ENCODE peak calls at places on chromosome 12, in nine cellular contexts. One of them, this sample, is unnamed.

GRCh38 chr12:54039417-54040147 is 6.7 kb downstream of the HOXC5 start:
- DNase-seq in AG09319: no peak
- DNase-seq in fibroblast of the aortic adventitia: peak; percentile 78
- DNase-seq in colonic mucosa: no peak
- DNase-seq in cardiac fibroblast: no peak
- DNase-seq in left ventricle myocardium inferior: no peak
- DNase-seq in breast epithelium: no peak
- DNase-seq in NB4: no peak
- DNase-seq in IMR-90: no peak
- DNase-seq in this sample: no peak

GRCh38 chr12:27606986-27607385 is 83.0 kb downstream of the PPFIBP1 start:
- DNase-seq in left ventricle myocardium inferior: no peak
- DNase-seq in breast epithelium: no peak
- DNase-seq in IMR-90: no peak
- DNase-seq in colonic mucosa: no peak
- DNase-seq in fibroblast of the aortic adventitia: no peak
- DNase-seq in cardiac fibroblast: no peak
- DNase-seq in AG09319: no peak
- DNase-seq in NB4: no peak
- DNase-seq in this sample: no peak

GRCh38 chr12:124651508-124652273 is 84.3 kb upstream of the NCOR2 start:
- DNase-seq in colonic mucosa: no peak
- DNase-seq in cardiac fibroblast: no peak
- DNase-seq in fibroblast of the aortic adventitia: no peak
- DNase-seq in AG09319: no peak
- DNase-seq in breast epithelium: no peak
- DNase-seq in NB4: no peak
- DNase-seq in IMR-90: no peak
- DNase-seq in left ventricle myocardium inferior: no peak
- DNase-seq in this sample: no peak

GRCh38 chr12:14741153-14741552 is 44.8 kb upstream of the GUCY2C start:
- DNase-seq in breast epithelium: no peak
- DNase-seq in fibroblast of the aortic adventitia: no peak
- DNase-seq in NB4: no peak
- DNase-seq in IMR-90: no peak
- DNase-seq in cardiac fibroblast: no peak
- DNase-seq in colonic mucosa: no peak
- DNase-seq in left ventricle myocardium inferior: no peak
- DNase-seq in AG09319: no peak
- DNase-seq in this sample: no peak

GRCh38 chr12:47838286-47838931 is 18.7 kb upstream of the HDAC7 start:
- DNase-seq in IMR-90: peak; percentile 41
- DNase-seq in breast epithelium: no peak
- DNase-seq in cardiac fibroblast: peak; percentile 54
- DNase-seq in AG09319: no peak
- DNase-seq in left ventricle myocardium inferior: no peak
- DNase-seq in colonic mucosa: no peak
- DNase-seq in fibroblast of the aortic adventitia: peak; percentile 58
- DNase-seq in NB4: peak; percentile 64
- DNase-seq in this sample: peak; percentile 49

GRCh38 chr12:111209779-111210178 is 159.1 kb downstream of the PHETA1 start:
- DNase-seq in fibroblast of the aortic adventitia: no peak
- DNase-seq in left ventricle myocardium inferior: no peak
- DNase-seq in breast epithelium: no peak
- DNase-seq in IMR-90: no peak
- DNase-seq in cardiac fibroblast: no peak
- DNase-seq in AG09319: no peak
- DNase-seq in NB4: no peak
- DNase-seq in colonic mucosa: no peak
- DNase-seq in this sample: no peak

GRCh38 chr12:56941299-56942017 is 7.2 kb upstream of the SDR9C7 start:
- DNase-seq in NB4: peak; percentile 79
- DNase-seq in IMR-90: peak; percentile 50
- DNase-seq in cardiac fibroblast: peak; percentile 58
- DNase-seq in colonic mucosa: no peak
- DNase-seq in left ventricle myocardium inferior: no peak
- DNase-seq in AG09319: no peak
- DNase-seq in breast epithelium: no peak
- DNase-seq in fibroblast of the aortic adventitia: peak; percentile 48
- DNase-seq in this sample: peak; percentile 33

GRCh38 chr12:100138048-100138907 is 4.4 kb downstream of the BLTP3B start:
- DNase-seq in left ventricle myocardium inferior: no peak
- DNase-seq in NB4: peak; percentile 72
- DNase-seq in colonic mucosa: no peak
- DNase-seq in cardiac fibroblast: peak; percentile 46
- DNase-seq in breast epithelium: no peak
- DNase-seq in IMR-90: peak; percentile 15
- DNase-seq in fibroblast of the aortic adventitia: peak; percentile 24
- DNase-seq in AG09319: no peak
- DNase-seq in this sample: no peak

GRCh38 chr12:56334490-56334793 is 642 bp upstream of the PAN2 start:
- DNase-seq in NB4: no peak
- DNase-seq in left ventricle myocardium inferior: no peak
- DNase-seq in IMR-90: no peak
- DNase-seq in cardiac fibroblast: no peak
- DNase-seq in AG09319: no peak
- DNase-seq in breast epithelium: no peak
- DNase-seq in colonic mucosa: no peak
- DNase-seq in fibroblast of the aortic adventitia: no peak
- DNase-seq in this sample: no peak

GRCh38 chr12:62436164-62436503 is 30.5 kb upstream of the MON2 start:
- DNase-seq in fibroblast of the aortic adventitia: no peak
- DNase-seq in AG09319: no peak
- DNase-seq in IMR-90: no peak
- DNase-seq in left ventricle myocardium inferior: no peak
- DNase-seq in colonic mucosa: no peak
- DNase-seq in breast epithelium: no peak
- DNase-seq in cardiac fibroblast: no peak
- DNase-seq in NB4: no peak
- DNase-seq in this sample: no peak

GRCh38 chr12:17875230-17875629 is 214.8 kb downstream of the RERGL start:
- DNase-seq in colonic mucosa: no peak
- DNase-seq in AG09319: no peak
- DNase-seq in fibroblast of the aortic adventitia: no peak
- DNase-seq in breast epithelium: no peak
- DNase-seq in cardiac fibroblast: no peak
- DNase-seq in IMR-90: no peak
- DNase-seq in left ventricle myocardium inferior: no peak
- DNase-seq in NB4: no peak
- DNase-seq in this sample: no peak
- TF ChIP-seq CTCF in colonic mucosa: no peak
- TF ChIP-seq CTCF in AG09319: no peak
- TF ChIP-seq CTCF in fibroblast of the aortic adventitia: no peak
- TF ChIP-seq CTCF in breast epithelium: no peak
- TF ChIP-seq CTCF in cardiac fibroblast: no peak
- TF ChIP-seq CTCF in IMR-90: no peak
- TF ChIP-seq CTCF in left ventricle myocardium inferior: no peak
- TF ChIP-seq CTCF in NB4: no peak
- TF ChIP-seq CTCF in this sample: no peak

GRCh38 chr12:20300457-20300856 is 67.9 kb upstream of the PDE3A start:
- DNase-seq in fibroblast of the aortic adventitia: no peak
- DNase-seq in colonic mucosa: no peak
- DNase-seq in AG09319: no peak
- DNase-seq in left ventricle myocardium inferior: no peak
- DNase-seq in NB4: no peak
- DNase-seq in cardiac fibroblast: no peak
- DNase-seq in breast epithelium: no peak
- DNase-seq in IMR-90: no peak
- DNase-seq in this sample: no peak

GRCh38 chr12:20309504-20310148 is 58.7 kb upstream of the PDE3A start:
- DNase-seq in IMR-90: no peak
- DNase-seq in AG09319: no peak
- DNase-seq in fibroblast of the aortic adventitia: peak; percentile 7
- DNase-seq in left ventricle myocardium inferior: peak; percentile 74
- DNase-seq in colonic mucosa: no peak
- DNase-seq in NB4: no peak
- DNase-seq in breast epithelium: no peak
- DNase-seq in cardiac fibroblast: peak; percentile 24
- DNase-seq in this sample: no peak

GRCh38 chr12:20305470-20305869 is 62.9 kb upstream of the PDE3A start:
- DNase-seq in left ventricle myocardium inferior: no peak
- DNase-seq in cardiac fibroblast: peak; percentile 17
- DNase-seq in NB4: peak; percentile 97
- DNase-seq in AG09319: no peak
- DNase-seq in breast epithelium: no peak
- DNase-seq in IMR-90: peak; percentile 2
- DNase-seq in fibroblast of the aortic adventitia: no peak
- DNase-seq in colonic mucosa: no peak
- DNase-seq in this sample: no peak
- TF ChIP-seq CTCF in left ventricle myocardium inferior: no peak
- TF ChIP-seq CTCF in cardiac fibroblast: no peak
- TF ChIP-seq CTCF in NB4: no peak
- TF ChIP-seq CTCF in AG09319: no peak
- TF ChIP-seq CTCF in breast epithelium: no peak
- TF ChIP-seq CTCF in IMR-90: no peak
- TF ChIP-seq CTCF in fibroblast of the aortic adventitia: no peak
- TF ChIP-seq CTCF in colonic mucosa: no peak
- TF ChIP-seq CTCF in this sample: no peak

GRCh38 chr12:32302218-32302826 is 97.0 kb upstream of the FGD4 start:
- DNase-seq in breast epithelium: no peak
- DNase-seq in left ventricle myocardium inferior: no peak
- DNase-seq in cardiac fibroblast: peak; percentile 46
- DNase-seq in AG09319: no peak
- DNase-seq in NB4: peak; percentile 45
- DNase-seq in fibroblast of the aortic adventitia: peak; percentile 34
- DNase-seq in colonic mucosa: no peak
- DNase-seq in IMR-90: no peak
- DNase-seq in this sample: no peak

GRCh38 chr12:32303171-32303570 is 96.2 kb upstream of the FGD4 start:
- DNase-seq in breast epithelium: no peak
- DNase-seq in AG09319: no peak
- DNase-seq in NB4: no peak
- DNase-seq in fibroblast of the aortic adventitia: no peak
- DNase-seq in left ventricle myocardium inferior: no peak
- DNase-seq in IMR-90: peak; percentile 4
- DNase-seq in cardiac fibroblast: no peak
- DNase-seq in colonic mucosa: no peak
- DNase-seq in this sample: no peak

GRCh38 chr12:32307352-32307751 is 92.0 kb upstream of the FGD4 start:
- DNase-seq in AG09319: no peak
- DNase-seq in IMR-90: no peak
- DNase-seq in colonic mucosa: no peak
- DNase-seq in breast epithelium: no peak
- DNase-seq in fibroblast of the aortic adventitia: no peak
- DNase-seq in NB4: no peak
- DNase-seq in cardiac fibroblast: no peak
- DNase-seq in left ventricle myocardium inferior: no peak
- DNase-seq in this sample: no peak

GRCh38 chr12:32301216-32301615 is 98.1 kb upstream of the FGD4 start:
- DNase-seq in breast epithelium: no peak
- DNase-seq in IMR-90: peak; percentile 55
- DNase-seq in cardiac fibroblast: no peak
- DNase-seq in AG09319: no peak
- DNase-seq in colonic mucosa: no peak
- DNase-seq in fibroblast of the aortic adventitia: no peak
- DNase-seq in NB4: no peak
- DNase-seq in left ventricle myocardium inferior: no peak
- DNase-seq in this sample: no peak

GRCh38 chr12:32305163-32305562 is 94.2 kb upstream of the FGD4 start:
- DNase-seq in fibroblast of the aortic adventitia: peak; percentile 78
- DNase-seq in NB4: peak; percentile 63
- DNase-seq in left ventricle myocardium inferior: no peak
- DNase-seq in breast epithelium: no peak
- DNase-seq in colonic mucosa: no peak
- DNase-seq in cardiac fibroblast: peak; percentile 54
- DNase-seq in IMR-90: peak; percentile 50
- DNase-seq in AG09319: no peak
- DNase-seq in this sample: no peak
- TF ChIP-seq CTCF in fibroblast of the aortic adventitia: peak; percentile 63
- TF ChIP-seq CTCF in NB4: peak; percentile 35
- TF ChIP-seq CTCF in left ventricle myocardium inferior: peak; percentile 58
- TF ChIP-seq CTCF in breast epithelium: no peak
- TF ChIP-seq CTCF in colonic mucosa: peak; percentile 20
- TF ChIP-seq CTCF in cardiac fibroblast: peak; percentile 46
- TF ChIP-seq CTCF in IMR-90: peak; percentile 65
- TF ChIP-seq CTCF in AG09319: no peak
- TF ChIP-seq CTCF in this sample: peak; percentile 27

DNA sequence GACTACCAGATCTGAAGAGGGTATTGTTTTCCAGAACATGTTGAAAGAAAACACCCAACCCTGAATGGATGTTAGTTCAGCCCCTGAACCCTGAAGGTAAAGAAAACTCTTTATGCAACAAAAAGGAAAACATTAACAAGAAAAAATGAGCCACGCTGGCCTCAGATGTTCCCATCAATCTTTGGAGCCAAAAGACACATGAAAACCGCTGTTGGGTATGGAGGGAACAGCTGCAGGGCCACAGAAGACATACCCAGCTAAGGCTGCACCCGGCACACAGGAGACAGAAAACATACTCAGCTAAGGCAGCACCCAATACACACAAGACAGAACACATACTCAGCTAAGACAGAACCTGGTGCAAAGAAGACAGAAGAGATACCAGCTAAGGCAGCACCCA is 51.3 kb upstream of the GALNT9 start:
- DNase-seq in breast epithelium: no peak
- DNase-seq in IMR-90: no peak
- DNase-seq in cardiac fibroblast: no peak
- DNase-seq in fibroblast of the aortic adventitia: no peak
- DNase-seq in NB4: no peak
- DNase-seq in AG09319: no peak
- DNase-seq in left ventricle myocardium inferior: no peak
- DNase-seq in colonic mucosa: no peak
- DNase-seq in this sample: no peak
- TF ChIP-seq CTCF in breast epithelium: no peak
- TF ChIP-seq CTCF in IMR-90: no peak
- TF ChIP-seq CTCF in cardiac fibroblast: no peak
- TF ChIP-seq CTCF in fibroblast of the aortic adventitia: no peak
- TF ChIP-seq CTCF in NB4: no peak
- TF ChIP-seq CTCF in AG09319: no peak
- TF ChIP-seq CTCF in left ventricle myocardium inferior: no peak
- TF ChIP-seq CTCF in colonic mucosa: no peak
- TF ChIP-seq CTCF in this sample: no peak

DNA sequence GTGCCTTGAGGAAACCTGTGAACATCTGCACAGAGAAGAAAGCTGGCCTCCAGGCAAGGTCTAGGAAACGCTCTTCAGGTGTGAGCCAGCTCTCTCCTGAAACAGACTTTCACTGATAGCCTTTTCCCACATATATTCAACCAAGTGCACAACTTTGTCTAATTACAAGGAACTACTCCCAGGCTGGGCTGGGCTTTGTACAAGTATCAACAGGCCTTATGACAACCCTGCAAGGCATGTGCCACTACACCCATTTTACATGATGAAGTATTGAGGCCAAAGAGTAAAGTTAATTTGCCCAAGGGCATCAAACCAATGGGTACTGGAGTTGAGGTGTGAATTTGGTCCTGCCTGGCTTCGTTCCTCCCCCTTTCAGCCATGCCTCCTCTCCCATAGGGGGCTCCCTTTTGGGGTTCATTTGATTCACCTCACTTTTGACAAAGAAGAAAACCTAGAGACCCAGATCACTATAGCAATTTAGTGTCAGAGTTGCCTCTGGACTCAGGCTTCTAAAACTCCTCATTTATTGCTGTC is 2.1 kb downstream of the CSRP2 start:
- DNase-seq in AG09319: no peak
- DNase-seq in fibroblast of the aortic adventitia: no peak
- DNase-seq in cardiac fibroblast: no peak
- DNase-seq in NB4: no peak
- DNase-seq in left ventricle myocardium inferior: no peak
- DNase-seq in IMR-90: no peak
- DNase-seq in breast epithelium: no peak
- DNase-seq in colonic mucosa: no peak
- DNase-seq in this sample: no peak
- TF ChIP-seq CTCF in AG09319: no peak
- TF ChIP-seq CTCF in fibroblast of the aortic adventitia: no peak
- TF ChIP-seq CTCF in cardiac fibroblast: no peak
- TF ChIP-seq CTCF in NB4: no peak
- TF ChIP-seq CTCF in left ventricle myocardium inferior: no peak
- TF ChIP-seq CTCF in IMR-90: no peak
- TF ChIP-seq CTCF in breast epithelium: no peak
- TF ChIP-seq CTCF in colonic mucosa: no peak
- TF ChIP-seq CTCF in this sample: no peak

GRCh38 chr12:109962388-109962787 is 33.8 kb downstream of the GIT2 start:
- DNase-seq in AG09319: no peak
- DNase-seq in breast epithelium: no peak
- DNase-seq in IMR-90: no peak
- DNase-seq in cardiac fibroblast: no peak
- DNase-seq in colonic mucosa: no peak
- DNase-seq in fibroblast of the aortic adventitia: no peak
- DNase-seq in NB4: no peak
- DNase-seq in left ventricle myocardium inferior: no peak
- DNase-seq in this sample: no peak
- TF ChIP-seq CTCF in AG09319: no peak
- TF ChIP-seq CTCF in breast epithelium: no peak
- TF ChIP-seq CTCF in IMR-90: no peak
- TF ChIP-seq CTCF in cardiac fibroblast: no peak
- TF ChIP-seq CTCF in colonic mucosa: no peak
- TF ChIP-seq CTCF in fibroblast of the aortic adventitia: no peak
- TF ChIP-seq CTCF in NB4: no peak
- TF ChIP-seq CTCF in left ventricle myocardium inferior: no peak
- TF ChIP-seq CTCF in this sample: no peak

This sample was measured in uterus.